ENCODE peak calls at places on chromosomes 1 and 21, in four cellular contexts. R is NT2/D1, Z is HepG2, I is K562. J is an unnamed sample.

GRCh38 chr1:223628233-223628632 is 37.3 kb downstream of the CAPN8 start:
- DNase-seq in R (peak), Z (peak), I (peak), J (peak)

GRCh38 chr1:57234459-57234858 is 189.4 kb downstream of the DAB1 start:
- DNase-seq in Z (no peak), I (no peak), R (no peak), J (no peak)

GRCh38 chr1:26538480-26539412 is 9.2 kb downstream of the RPS6KA1 start:
- DNase-seq in R (no peak), I (peak), Z (peak), J (peak)

GRCh38 chr1:214901718-214902117 is 180.8 kb upstream of the KCNK2 start:
- DNase-seq in I (peak), R (no peak), Z (no peak), J (no peak)

GRCh38 chr1:3018576-3018975 is 2.7 kb upstream of the ACTRT2 start:
- DNase-seq in R (no peak), I (no peak), Z (no peak), J (no peak)

GRCh38 chr1:118504867-118505266 is 319.8 kb upstream of the SPAG17 start:
- DNase-seq in R (no peak), Z (no peak), I (no peak), J (no peak)

GRCh38 chr21:45338326-45339017 is 50.8 kb upstream of the POFUT2 start:
- DNase-seq in Z (no peak), R (no peak), I (no peak), J (no peak)

GRCh38 chr1:47317841-47318240 is 3.9 kb upstream of the STIL start:
- DNase-seq in I (no peak), R (no peak), Z (no peak), J (no peak)

GRCh38 chr1:35507947-35508346 is 49.3 kb downstream of the KIAA0319L start:
- DNase-seq in R (no peak), Z (no peak), I (no peak), J (no peak)

GRCh38 chr1:185440877-185441276 is 123.8 kb upstream of the IVNS1ABP start:
- DNase-seq in I (no peak), Z (no peak), R (no peak), J (no peak)

GRCh38 chr1:169595764-169596711 is 9.8 kb upstream of the F5 start:
- DNase-seq in I (no peak), Z (peak), R (peak), J (no peak)

GRCh38 chr1:234913771-234914170 is 214.9 kb downstream of the TOMM20 start:
- DNase-seq in Z (no peak), R (peak), I (no peak), J (no peak)

DNA sequence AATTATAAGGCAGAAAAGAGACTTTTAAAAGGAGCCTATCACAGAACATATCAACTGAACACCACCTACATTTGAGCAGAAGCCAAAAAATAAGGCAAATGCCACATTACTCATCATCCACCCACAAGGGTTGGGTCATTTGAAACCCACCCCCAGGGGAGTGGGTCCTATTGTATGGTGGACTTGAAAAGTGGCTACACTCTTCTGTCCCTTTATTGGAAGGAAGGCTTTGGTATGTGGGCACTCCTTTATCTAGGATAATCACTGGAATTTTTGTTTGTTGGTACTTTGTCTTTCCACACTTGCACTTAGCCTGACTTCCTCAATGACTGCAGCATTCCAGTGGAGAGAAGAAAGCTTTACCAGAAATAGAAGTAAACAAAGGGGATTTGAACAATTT is 157.2 kb upstream of the COL11A1 start:
- DNase-seq in Z (no peak), I (no peak), R (no peak), J (no peak)
- TF ChIP-seq ZNF274 in Z (no peak), I (no peak), R (no peak), J (no peak)

DNA sequence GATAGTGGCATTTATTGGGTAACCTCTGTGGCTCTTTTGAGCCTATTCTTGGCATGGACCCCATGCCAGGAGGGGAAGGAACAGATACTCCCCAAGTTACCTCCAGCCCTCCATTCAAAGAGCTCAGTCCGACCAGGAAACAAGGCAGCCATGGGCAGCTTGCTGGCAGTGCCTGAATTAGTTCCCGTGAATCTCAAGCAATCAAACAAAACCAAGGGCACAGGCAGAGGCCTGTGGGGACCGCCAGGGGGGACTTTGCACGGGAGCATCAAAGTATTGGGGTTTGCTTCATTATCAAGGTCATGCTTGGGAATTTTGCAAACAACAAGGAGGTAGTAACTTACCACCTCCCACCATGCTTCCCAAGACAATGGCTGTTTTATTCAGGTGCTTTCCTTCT is 81.2 kb upstream of the IFFO2 start:
- DNase-seq in Z (no peak), I (no peak), R (no peak), J (no peak)
- TF ChIP-seq ZNF274 in Z (no peak), I (no peak), R (no peak), J (no peak)

DNA sequence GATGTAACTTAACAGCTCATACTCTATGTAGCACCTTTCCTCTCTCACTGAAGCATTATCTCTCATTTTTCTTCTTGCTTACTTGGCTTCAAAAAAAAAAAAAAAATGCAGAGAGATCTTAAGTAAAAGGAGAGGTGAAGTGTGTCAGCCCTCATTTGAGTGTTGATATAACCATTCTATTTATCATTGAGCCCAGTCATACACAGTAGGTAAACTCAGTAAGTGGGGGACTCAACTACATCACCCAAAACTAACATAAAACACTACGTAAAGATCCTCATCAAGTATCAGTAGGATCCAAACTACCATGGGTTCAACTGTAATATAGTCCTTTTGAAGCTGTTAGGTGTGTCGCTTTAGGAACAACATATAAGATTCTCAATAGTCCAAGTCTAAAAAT is 8.2 kb downstream of the PNRC2 start:
- DNase-seq in I (no peak), R (no peak), Z (no peak), J (no peak)
- TF ChIP-seq ZNF274 in I (no peak), R (no peak), Z (no peak), J (no peak)

GRCh38 chr1:62783736-62784508 is at the start of gene ATG4C:
- DNase-seq in R (peak), I (peak), Z (peak), J (peak)

GRCh38 chr1:62782197-62782886 is 1.6 kb upstream of the ATG4C start:
- DNase-seq in I (no peak), Z (no peak), R (no peak), J (no peak)

GRCh38 chr1:62790716-62791115 is 6.8 kb downstream of the ATG4C start:
- DNase-seq in Z (no peak), R (no peak), I (no peak), J (no peak)

DNA sequence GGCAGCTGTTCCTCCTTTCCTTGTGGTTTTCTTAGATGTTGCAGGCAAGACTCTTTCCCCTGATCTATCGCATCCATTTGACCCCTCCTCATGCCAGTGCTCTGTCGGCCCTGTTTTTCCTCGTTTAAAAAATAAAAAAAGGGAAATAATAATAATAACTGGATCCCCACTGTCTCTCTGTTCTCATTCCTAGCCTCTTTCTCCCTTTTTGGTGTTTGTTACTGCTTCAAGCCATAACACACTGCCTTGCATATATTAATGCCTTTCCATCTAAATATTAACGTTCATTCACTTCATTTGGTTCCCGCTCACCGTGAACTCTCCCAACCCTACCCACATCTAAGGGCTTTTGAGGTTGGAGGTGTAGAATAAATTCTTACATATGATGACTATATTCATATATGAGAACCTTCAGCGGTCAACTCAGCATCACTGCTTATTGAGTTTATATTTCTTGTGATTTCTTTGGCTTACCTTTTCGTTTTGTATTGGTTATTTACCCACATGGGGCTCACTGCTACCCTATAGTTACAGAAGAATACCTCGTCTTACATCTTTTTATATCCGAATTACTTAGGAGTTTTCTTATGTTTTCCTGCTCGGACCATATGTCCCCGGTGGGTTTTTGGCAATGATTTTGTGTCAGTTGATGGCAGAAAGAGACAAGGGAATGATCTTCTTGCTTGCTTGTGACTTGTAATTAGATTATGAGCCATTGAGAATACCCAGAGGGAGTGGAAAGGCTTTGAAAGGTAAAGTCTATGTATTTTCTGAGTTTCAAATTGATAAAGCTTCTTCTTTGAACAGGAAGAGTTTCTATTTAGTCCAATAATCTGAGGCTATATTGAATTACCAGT is 805 bp downstream of the ATG4C start:
- DNase-seq in Z (no peak), I (peak), R (no peak), J (no peak)
- TF ChIP-seq ZNF274 in Z (no peak), I (no peak), R (no peak), J (no peak)

GRCh38 chr1:243842978-243843490 is 7.0 kb downstream of the AKT3 start:
- DNase-seq in R (no peak), I (peak), Z (no peak), J (no peak)
- TF ChIP-seq ZNF274 in R (no peak), I (no peak), Z (no peak), J (no peak)

GRCh38 chr1:167893798-167894197 is 20.1 kb downstream of the ADCY10 start:
- DNase-seq in I (no peak), Z (no peak), R (no peak), J (no peak)
- TF ChIP-seq ZNF274 in I (no peak), Z (no peak), R (no peak), J (no peak)

DNA sequence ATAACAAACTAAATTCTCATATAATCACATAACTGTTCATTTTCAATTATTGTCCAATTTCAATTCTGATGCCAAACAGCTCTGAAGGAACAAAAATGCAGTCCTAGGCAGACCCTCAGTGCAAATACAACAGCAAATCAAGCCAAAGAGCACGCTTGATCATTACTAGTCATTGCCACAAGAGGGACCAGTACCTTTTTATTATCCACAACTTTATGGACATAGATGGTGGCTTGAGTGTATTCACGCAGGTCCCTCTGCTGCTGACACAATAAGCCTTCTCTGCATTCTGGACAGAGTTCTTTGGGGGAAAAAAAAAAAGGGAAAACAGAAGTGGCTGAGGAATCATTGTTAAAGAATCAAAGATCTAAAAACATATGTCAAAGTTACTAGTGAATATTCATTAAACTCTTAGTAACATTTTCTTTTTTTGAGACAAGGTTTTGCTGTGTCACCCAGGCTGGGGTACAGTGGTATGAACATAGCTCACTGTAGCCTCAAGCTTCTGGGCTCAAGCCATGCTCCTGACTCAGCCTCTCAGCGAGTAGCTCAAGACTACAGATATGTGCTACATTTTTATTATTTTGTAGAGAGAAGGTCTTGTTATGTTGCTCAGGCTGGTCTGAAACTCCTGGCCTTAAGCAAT is 34.3 kb upstream of the RAP1GAP start:
- DNase-seq in R (no peak), I (peak), Z (peak), J (no peak)
- TF ChIP-seq ZNF274 in R (no peak), I (no peak), Z (no peak), J (no peak)

DNA sequence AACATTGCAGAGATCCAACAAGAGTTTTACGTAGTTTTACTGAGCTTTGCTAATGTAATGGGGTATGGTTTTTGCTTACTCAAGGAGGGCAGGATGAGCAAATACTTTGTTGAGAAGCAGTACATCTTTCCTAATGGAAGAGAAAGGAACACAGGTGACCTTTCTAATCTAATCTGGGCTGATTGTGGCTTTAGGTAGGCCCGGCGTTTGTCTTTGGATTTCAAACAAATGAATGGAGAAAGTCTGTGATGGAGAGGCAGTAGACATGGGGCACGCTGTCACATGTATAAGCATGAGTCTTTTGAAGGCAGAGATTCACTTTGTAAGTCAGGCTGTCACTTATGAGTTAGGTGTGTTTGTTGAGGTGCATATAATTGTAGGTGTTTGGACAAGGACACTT is 1.7 kb downstream of the PLEKHM2 start:
- DNase-seq in I (no peak), R (no peak), Z (no peak), J (no peak)
- TF ChIP-seq ZNF274 in I (no peak), R (no peak), Z (no peak), J (no peak)

GRCh38 chr1:9249534-9250335 is 15.2 kb downstream of the H6PD start:
- DNase-seq in I (peak), Z (peak), R (no peak), J (no peak)
- TF ChIP-seq ZNF274 in I (no peak), Z (peak), R (no peak), J (no peak)